ENCODE peak calls at places on chromosomes 6 and 20, in six cellular contexts. One of them, this sample, is unnamed.

GRCh38 chr6:129671442-129672344 is 38.3 kb downstream of the ARHGAP18 start:
- DNase-seq in CD4-positive, alpha-beta T cell: no peak
- DNase-seq in ELR: peak
- DNase-seq in foreskin fibroblast: no peak
- DNase-seq in left ventricle myocardium inferior: no peak
- DNase-seq in amygdala: no peak
- DNase-seq in this sample: peak

GRCh38 chr6:142374090-142374783 is 72.4 kb downstream of the ADGRG6 start:
- DNase-seq in CD4-positive, alpha-beta T cell: no peak
- DNase-seq in amygdala: no peak
- DNase-seq in left ventricle myocardium inferior: no peak
- DNase-seq in foreskin fibroblast: no peak
- DNase-seq in ELR: no peak
- DNase-seq in this sample: no peak

GRCh38 chr6:109104512-109104911 is 9.2 kb downstream of the CEP57L1 start:
- DNase-seq in ELR: no peak
- DNase-seq in left ventricle myocardium inferior: no peak
- DNase-seq in foreskin fibroblast: no peak
- DNase-seq in CD4-positive, alpha-beta T cell: no peak
- DNase-seq in amygdala: no peak
- DNase-seq in this sample: no peak

GRCh38 chr20:24235740-24236139 is 233.7 kb upstream of the SYNDIG1 start:
- DNase-seq in left ventricle myocardium inferior: no peak
- DNase-seq in CD4-positive, alpha-beta T cell: no peak
- DNase-seq in ELR: no peak
- DNase-seq in amygdala: no peak
- DNase-seq in foreskin fibroblast: no peak
- DNase-seq in this sample: no peak

GRCh38 chr6:168956141-168956838 is 297.4 kb downstream of the THBS2 start:
- DNase-seq in left ventricle myocardium inferior: no peak
- DNase-seq in ELR: peak
- DNase-seq in amygdala: no peak
- DNase-seq in foreskin fibroblast: no peak
- DNase-seq in CD4-positive, alpha-beta T cell: no peak
- DNase-seq in this sample: no peak

GRCh38 chr20:2750343-2751251 is 49.8 kb downstream of the CPXM1 start:
- DNase-seq in amygdala: no peak
- DNase-seq in foreskin fibroblast: peak
- DNase-seq in left ventricle myocardium inferior: no peak
- DNase-seq in ELR: peak
- DNase-seq in CD4-positive, alpha-beta T cell: no peak
- DNase-seq in this sample: no peak

GRCh38 chr20:21028436-21028835 is 77.7 kb downstream of the LINC00237 start:
- DNase-seq in amygdala: no peak
- DNase-seq in CD4-positive, alpha-beta T cell: no peak
- DNase-seq in ELR: no peak
- DNase-seq in left ventricle myocardium inferior: no peak
- DNase-seq in foreskin fibroblast: no peak
- DNase-seq in this sample: no peak

GRCh38 chr6:17212541-17213371 is 68.4 kb upstream of the RBM24 start:
- DNase-seq in CD4-positive, alpha-beta T cell: no peak
- DNase-seq in left ventricle myocardium inferior: peak
- DNase-seq in amygdala: no peak
- DNase-seq in foreskin fibroblast: no peak
- DNase-seq in ELR: no peak
- DNase-seq in this sample: no peak

GRCh38 chr6:14217728-14218637 is 100.4 kb downstream of the CD83 start:
- DNase-seq in ELR: no peak
- DNase-seq in left ventricle myocardium inferior: no peak
- DNase-seq in CD4-positive, alpha-beta T cell: no peak
- DNase-seq in amygdala: no peak
- DNase-seq in foreskin fibroblast: no peak
- DNase-seq in this sample: no peak

GRCh38 chr6:130927305-130927704 is 100.1 kb downstream of the SMLR1 start:
- DNase-seq in ELR: peak
- DNase-seq in foreskin fibroblast: no peak
- DNase-seq in amygdala: no peak
- DNase-seq in CD4-positive, alpha-beta T cell: no peak
- DNase-seq in left ventricle myocardium inferior: no peak
- DNase-seq in this sample: no peak

GRCh38 chr6:119129968-119130484 is 51.6 kb upstream of the FAM184A start:
- DNase-seq in amygdala: no peak
- DNase-seq in foreskin fibroblast: peak
- DNase-seq in CD4-positive, alpha-beta T cell: no peak
- DNase-seq in left ventricle myocardium inferior: no peak
- DNase-seq in ELR: peak
- DNase-seq in this sample: no peak

GRCh38 chr6:38997128-38997761 is 51.3 kb upstream of the GLP1R start:
- DNase-seq in ELR: peak
- DNase-seq in foreskin fibroblast: no peak
- DNase-seq in CD4-positive, alpha-beta T cell: peak
- DNase-seq in left ventricle myocardium inferior: peak
- DNase-seq in amygdala: no peak
- DNase-seq in this sample: peak

GRCh38 chr6:16619017-16619416 is 142.2 kb downstream of the ATXN1 start:
- DNase-seq in left ventricle myocardium inferior: no peak
- DNase-seq in foreskin fibroblast: no peak
- DNase-seq in amygdala: no peak
- DNase-seq in CD4-positive, alpha-beta T cell: no peak
- DNase-seq in ELR: no peak
- DNase-seq in this sample: no peak

GRCh38 chr6:138285800-138286199 is 67.5 kb upstream of the PBOV1 start:
- DNase-seq in CD4-positive, alpha-beta T cell: no peak
- DNase-seq in left ventricle myocardium inferior: no peak
- DNase-seq in ELR: no peak
- DNase-seq in amygdala: no peak
- DNase-seq in foreskin fibroblast: no peak
- DNase-seq in this sample: no peak

GRCh38 chr6:40774932-40775331 is 187.8 kb upstream of the LRFN2 start:
- DNase-seq in amygdala: no peak
- DNase-seq in foreskin fibroblast: no peak
- DNase-seq in ELR: no peak
- DNase-seq in left ventricle myocardium inferior: no peak
- DNase-seq in CD4-positive, alpha-beta T cell: no peak
- DNase-seq in this sample: no peak

GRCh38 chr6:17865798-17866725 is 121.4 kb downstream of the KIF13A start:
- DNase-seq in CD4-positive, alpha-beta T cell: no peak
- DNase-seq in amygdala: peak
- DNase-seq in ELR: peak
- DNase-seq in foreskin fibroblast: peak
- DNase-seq in left ventricle myocardium inferior: peak
- DNase-seq in this sample: no peak

GRCh38 chr6:138030872-138031271 is 76.3 kb downstream of the PERP start:
- DNase-seq in left ventricle myocardium inferior: no peak
- DNase-seq in CD4-positive, alpha-beta T cell: no peak
- DNase-seq in foreskin fibroblast: no peak
- DNase-seq in amygdala: no peak
- DNase-seq in ELR: no peak
- DNase-seq in this sample: no peak

GRCh38 chr6:68226460-68226859 is 408.6 kb upstream of the ADGRB3 start:
- DNase-seq in CD4-positive, alpha-beta T cell: no peak
- DNase-seq in amygdala: no peak
- DNase-seq in foreskin fibroblast: no peak
- DNase-seq in left ventricle myocardium inferior: no peak
- DNase-seq in ELR: no peak
- DNase-seq in this sample: no peak

GRCh38 chr6:139547082-139547776 is 172.8 kb upstream of the CITED2 start:
- DNase-seq in ELR: peak
- DNase-seq in CD4-positive, alpha-beta T cell: no peak
- DNase-seq in amygdala: no peak
- DNase-seq in left ventricle myocardium inferior: no peak
- DNase-seq in foreskin fibroblast: no peak
- DNase-seq in this sample: no peak

GRCh38 chr6:100346828-100347227 is 117.9 kb downstream of the SIM1 start:
- DNase-seq in CD4-positive, alpha-beta T cell: no peak
- DNase-seq in foreskin fibroblast: peak
- DNase-seq in ELR: peak
- DNase-seq in left ventricle myocardium inferior: no peak
- DNase-seq in amygdala: no peak
- DNase-seq in this sample: no peak

GRCh38 chr6:123972600-123973294 is 169.1 kb downstream of the NKAIN2 start:
- DNase-seq in CD4-positive, alpha-beta T cell: no peak
- DNase-seq in ELR: no peak
- DNase-seq in amygdala: no peak
- DNase-seq in foreskin fibroblast: no peak
- DNase-seq in left ventricle myocardium inferior: no peak
- DNase-seq in this sample: no peak

GRCh38 chr20:59013959-59014608 is 5.1 kb upstream of the TUBB1 start:
- DNase-seq in left ventricle myocardium inferior: no peak
- DNase-seq in CD4-positive, alpha-beta T cell: no peak
- DNase-seq in foreskin fibroblast: peak
- DNase-seq in amygdala: no peak
- DNase-seq in ELR: peak
- DNase-seq in this sample: peak

GRCh38 chr6:161374971-161375873 is 101.4 kb upstream of the AGPAT4 start:
- DNase-seq in CD4-positive, alpha-beta T cell: no peak
- DNase-seq in ELR: no peak
- DNase-seq in amygdala: peak
- DNase-seq in left ventricle myocardium inferior: peak
- DNase-seq in foreskin fibroblast: no peak
- DNase-seq in this sample: no peak

GRCh38 chr6:41475737-41476357 is 70.3 kb upstream of the FOXP4 start:
- DNase-seq in ELR: no peak
- DNase-seq in foreskin fibroblast: no peak
- DNase-seq in amygdala: no peak
- DNase-seq in CD4-positive, alpha-beta T cell: no peak
- DNase-seq in left ventricle myocardium inferior: no peak
- DNase-seq in this sample: no peak

GRCh38 chr6:79334674-79335073 is 100.2 kb upstream of the HMGN3 start:
- DNase-seq in foreskin fibroblast: no peak
- DNase-seq in CD4-positive, alpha-beta T cell: no peak
- DNase-seq in ELR: no peak
- DNase-seq in left ventricle myocardium inferior: no peak
- DNase-seq in amygdala: no peak
- DNase-seq in this sample: no peak

GRCh38 chr20:44212792-44213191 is 2.2 kb upstream of the OSER1 start:
- DNase-seq in foreskin fibroblast: no peak
- DNase-seq in amygdala: no peak
- DNase-seq in left ventricle myocardium inferior: no peak
- DNase-seq in CD4-positive, alpha-beta T cell: no peak
- DNase-seq in ELR: peak
- DNase-seq in this sample: no peak

GRCh38 chr6:38933426-38933825 is 115.2 kb upstream of the GLP1R start:
- DNase-seq in left ventricle myocardium inferior: no peak
- DNase-seq in foreskin fibroblast: peak
- DNase-seq in CD4-positive, alpha-beta T cell: no peak
- DNase-seq in amygdala: no peak
- DNase-seq in ELR: peak
- DNase-seq in this sample: no peak

GRCh38 chr6:1729752-1730140 is 120.0 kb downstream of the FOXC1 start:
- DNase-seq in ELR: no peak
- DNase-seq in left ventricle myocardium inferior: no peak
- DNase-seq in foreskin fibroblast: no peak
- DNase-seq in CD4-positive, alpha-beta T cell: no peak
- DNase-seq in amygdala: no peak
- DNase-seq in this sample: no peak

GRCh38 chr6:29907637-29908340 is 34.5 kb upstream of the HLA-A start:
- DNase-seq in left ventricle myocardium inferior: no peak
- DNase-seq in amygdala: no peak
- DNase-seq in ELR: no peak
- DNase-seq in foreskin fibroblast: no peak
- DNase-seq in CD4-positive, alpha-beta T cell: no peak
- DNase-seq in this sample: no peak

GRCh38 chr6:18997375-18997826 is 610.3 kb downstream of the RNF144B start:
- DNase-seq in CD4-positive, alpha-beta T cell: no peak
- DNase-seq in left ventricle myocardium inferior: no peak
- DNase-seq in ELR: peak
- DNase-seq in foreskin fibroblast: no peak
- DNase-seq in amygdala: no peak
- DNase-seq in this sample: no peak

GRCh38 chr6:83231146-83231545 is 38.0 kb downstream of the RWDD2A start:
- DNase-seq in left ventricle myocardium inferior: no peak
- DNase-seq in ELR: no peak
- DNase-seq in foreskin fibroblast: peak
- DNase-seq in CD4-positive, alpha-beta T cell: no peak
- DNase-seq in amygdala: no peak
- DNase-seq in this sample: no peak

This sample was measured in activated gamma-delta T cell treated with Interleukin-2 at 50 U/mL for 16 hours.